ENCODE peak calls at places on chromosomes 5 and 9, in four cellular contexts. One of them, this sample, is unnamed.

GRCh38 chr5:81506900-81507588 is 113.1 kb upstream of the ACOT12 start:
- DNase-seq in GM12878: peak
- DNase-seq in SK-N-SH: peak
- DNase-seq in H1: no peak
- DNase-seq in this sample: peak

GRCh38 chr5:9801908-9802307 is 171.8 kb upstream of the TAS2R1 start:
- DNase-seq in H1: no peak
- DNase-seq in GM12878: no peak
- DNase-seq in SK-N-SH: no peak
- DNase-seq in this sample: no peak

GRCh38 chr5:54291498-54291897 is 18.9 kb downstream of the ARL15 start:
- DNase-seq in GM12878: no peak
- DNase-seq in H1: no peak
- DNase-seq in SK-N-SH: no peak
- DNase-seq in this sample: no peak

GRCh38 chr9:15231788-15232635 is 75.0 kb downstream of the TTC39B start:
- DNase-seq in SK-N-SH: peak
- DNase-seq in H1: peak
- DNase-seq in GM12878: no peak
- DNase-seq in this sample: peak

GRCh38 chr9:99411479-99412100 is 189.5 kb downstream of the SEC61B start:
- DNase-seq in GM12878: no peak
- DNase-seq in H1: no peak
- DNase-seq in SK-N-SH: no peak
- DNase-seq in this sample: no peak

GRCh38 chr9:137320555-137321384 is 18.7 kb upstream of the NRARP start:
- DNase-seq in GM12878: no peak
- DNase-seq in SK-N-SH: peak
- DNase-seq in H1: peak
- DNase-seq in this sample: no peak

GRCh38 chr5:128498844-128499455 is 39.1 kb downstream of the FBN2 start:
- DNase-seq in SK-N-SH: peak
- DNase-seq in H1: no peak
- DNase-seq in GM12878: no peak
- DNase-seq in this sample: no peak

GRCh38 chr9:91966503-91966902 is 16.5 kb upstream of the ROR2 start:
- DNase-seq in GM12878: no peak
- DNase-seq in SK-N-SH: no peak
- DNase-seq in H1: no peak
- DNase-seq in this sample: no peak

GRCh38 chr5:39758426-39758825 is 333.6 kb upstream of the DAB2 start:
- DNase-seq in SK-N-SH: no peak
- DNase-seq in H1: no peak
- DNase-seq in GM12878: no peak
- DNase-seq in this sample: no peak

GRCh38 chr5:1343931-1344901 is 683 bp downstream of the CLPTM1L start:
- DNase-seq in SK-N-SH: peak
- DNase-seq in H1: peak
- DNase-seq in GM12878: no peak
- DNase-seq in this sample: no peak

GRCh38 chr5:93584531-93585053 is 1.6 kb downstream of the NR2F1 start:
- DNase-seq in H1: no peak
- DNase-seq in SK-N-SH: peak
- DNase-seq in GM12878: no peak
- DNase-seq in this sample: no peak

GRCh38 chr9:34087370-34087769 is 38.7 kb upstream of the UBAP2 start:
- DNase-seq in SK-N-SH: no peak
- DNase-seq in H1: no peak
- DNase-seq in GM12878: no peak
- DNase-seq in this sample: no peak

GRCh38 chr5:133700251-133700650 is 87.9 kb upstream of the FSTL4 start:
- DNase-seq in GM12878: no peak
- DNase-seq in H1: no peak
- DNase-seq in SK-N-SH: no peak
- DNase-seq in this sample: no peak

GRCh38 chr5:180596668-180597231 is 5.5 kb upstream of the SCGB3A1 start:
- DNase-seq in H1: peak
- DNase-seq in SK-N-SH: peak
- DNase-seq in GM12878: no peak
- DNase-seq in this sample: no peak

GRCh38 chr5:1118738-1119137 is 6.9 kb upstream of the SLC12A7 start:
- DNase-seq in H1: no peak
- DNase-seq in SK-N-SH: no peak
- DNase-seq in GM12878: no peak
- DNase-seq in this sample: no peak

GRCh38 chr5:172150514-172151425 is 37.3 kb downstream of the STK10 start:
- DNase-seq in GM12878: no peak
- DNase-seq in SK-N-SH: no peak
- DNase-seq in H1: no peak
- DNase-seq in this sample: no peak

GRCh38 chr5:173744527-173744926 is 128.1 kb upstream of the BOD1 start:
- DNase-seq in SK-N-SH: no peak
- DNase-seq in GM12878: no peak
- DNase-seq in H1: no peak
- DNase-seq in this sample: no peak

GRCh38 chr9:115328228-115328627 is 210.3 kb upstream of the TNC start:
- DNase-seq in SK-N-SH: no peak
- DNase-seq in H1: no peak
- DNase-seq in GM12878: no peak
- DNase-seq in this sample: no peak

GRCh38 chr5:142433526-142434321 is 108.9 kb upstream of the SPRY4 start:
- DNase-seq in H1: no peak
- DNase-seq in GM12878: no peak
- DNase-seq in SK-N-SH: no peak
- DNase-seq in this sample: peak

GRCh38 chr9:74016004-74016403 is 481.1 kb upstream of the RORB start:
- DNase-seq in GM12878: no peak
- DNase-seq in SK-N-SH: no peak
- DNase-seq in H1: no peak
- DNase-seq in this sample: no peak

GRCh38 chr5:77844408-77845272 is 68.5 kb upstream of the TBCA start:
- DNase-seq in GM12878: no peak
- DNase-seq in H1: no peak
- DNase-seq in SK-N-SH: peak
- DNase-seq in this sample: no peak

GRCh38 chr9:6788175-6789016 is 30.6 kb downstream of the KDM4C start:
- DNase-seq in SK-N-SH: no peak
- DNase-seq in H1: no peak
- DNase-seq in GM12878: no peak
- DNase-seq in this sample: peak

GRCh38 chr5:55994502-55994997 is at the start of gene IL6ST:
- DNase-seq in GM12878: no peak
- DNase-seq in H1: no peak
- DNase-seq in SK-N-SH: no peak
- DNase-seq in this sample: peak

GRCh38 chr9:127035948-127036347 is 86.5 kb downstream of the ANGPTL2 start:
- DNase-seq in H1: no peak
- DNase-seq in GM12878: no peak
- DNase-seq in SK-N-SH: peak
- DNase-seq in this sample: no peak

GRCh38 chr5:159316519-159317383 is 13.5 kb downstream of the IL12B start:
- DNase-seq in GM12878: no peak
- DNase-seq in SK-N-SH: peak
- DNase-seq in H1: no peak
- DNase-seq in this sample: peak

GRCh38 chr5:119031905-119032304 is 39.0 kb upstream of the DMXL1 start:
- DNase-seq in GM12878: peak
- DNase-seq in H1: no peak
- DNase-seq in SK-N-SH: no peak
- DNase-seq in this sample: no peak

GRCh38 chr5:122704247-122705036 is 70.4 kb upstream of the SNX2 start:
- DNase-seq in H1: no peak
- DNase-seq in SK-N-SH: peak
- DNase-seq in GM12878: no peak
- DNase-seq in this sample: peak

GRCh38 chr5:173742432-173742816 is 126.0 kb upstream of the BOD1 start:
- DNase-seq in SK-N-SH: no peak
- DNase-seq in GM12878: peak
- DNase-seq in H1: no peak
- DNase-seq in this sample: no peak

GRCh38 chr5:9301200-9301599 is 244.7 kb downstream of the SEMA5A start:
- DNase-seq in H1: no peak
- DNase-seq in GM12878: no peak
- DNase-seq in SK-N-SH: no peak
- DNase-seq in this sample: no peak

GRCh38 chr9:81318571-81318970 is 370.8 kb downstream of the TLE1 start:
- DNase-seq in SK-N-SH: no peak
- DNase-seq in GM12878: no peak
- DNase-seq in H1: no peak
- DNase-seq in this sample: peak

DNA sequence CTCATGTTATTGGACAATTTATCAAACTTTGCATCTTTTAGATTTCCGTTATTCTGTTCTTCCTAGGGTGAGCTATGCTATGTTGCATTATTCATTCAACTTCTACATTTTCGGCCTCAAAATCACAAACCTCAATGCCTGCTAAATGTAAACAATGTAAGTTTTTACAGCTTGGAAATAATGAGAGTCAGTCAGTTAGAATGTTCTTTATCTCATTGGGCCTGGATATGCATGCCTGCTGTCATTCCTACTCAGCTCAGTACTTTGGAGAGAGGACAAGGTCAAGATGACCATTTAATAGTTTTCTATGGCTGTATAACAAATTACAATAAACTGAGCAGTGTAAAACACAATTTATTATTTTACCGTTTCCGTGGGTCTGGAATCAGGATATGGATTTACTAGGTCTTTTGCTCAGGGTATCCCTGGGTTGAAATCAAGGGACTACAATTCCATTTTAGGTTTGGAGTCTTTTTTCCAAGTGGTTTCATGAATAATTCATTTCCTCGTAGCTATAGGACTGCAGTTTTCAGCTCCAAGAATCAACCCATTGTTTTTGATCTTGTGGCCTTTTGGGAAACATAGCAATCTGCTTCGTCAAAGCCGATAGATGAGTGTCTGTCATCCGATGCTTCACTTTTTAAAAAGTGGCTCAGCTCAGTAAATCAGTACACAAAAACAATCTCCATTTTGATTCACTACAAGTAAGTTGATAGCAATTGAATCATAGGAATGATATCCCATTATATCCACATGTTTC is 1143.2 kb upstream of the CDH6 start:
- DNase-seq in H1: no peak
- DNase-seq in SK-N-SH: no peak
- DNase-seq in GM12878: no peak
- DNase-seq in this sample: no peak
- TF ChIP-seq YY1 in H1: no peak
- TF ChIP-seq YY1 in SK-N-SH: no peak
- TF ChIP-seq YY1 in GM12878: no peak
- TF ChIP-seq YY1 in this sample: no peak

GRCh38 chr9:101443358-101443757 is 7.8 kb upstream of the ALDOB start:
- DNase-seq in SK-N-SH: no peak
- DNase-seq in H1: no peak
- DNase-seq in GM12878: no peak
- DNase-seq in this sample: no peak
- TF ChIP-seq TCF12 in SK-N-SH: no peak
- TF ChIP-seq TCF12 in H1: no peak
- TF ChIP-seq TCF12 in GM12878: no peak
- TF ChIP-seq TCF12 in this sample: no peak

GRCh38 chr5:124663101-124663506 is 83.3 kb downstream of the ZNF608 start:
- DNase-seq in SK-N-SH: no peak
- DNase-seq in GM12878: no peak
- DNase-seq in H1: no peak
- DNase-seq in this sample: peak

GRCh38 chr5:124664287-124664686 is 82.2 kb downstream of the ZNF608 start:
- DNase-seq in SK-N-SH: no peak
- DNase-seq in H1: no peak
- DNase-seq in GM12878: no peak
- DNase-seq in this sample: no peak

GRCh38 chr5:124665035-124665434 is 81.4 kb downstream of the ZNF608 start:
- DNase-seq in SK-N-SH: no peak
- DNase-seq in GM12878: no peak
- DNase-seq in H1: no peak
- DNase-seq in this sample: no peak

GRCh38 chr5:124668353-124669299 is 77.8 kb downstream of the ZNF608 start:
- DNase-seq in GM12878: no peak
- DNase-seq in SK-N-SH: no peak
- DNase-seq in H1: no peak
- DNase-seq in this sample: no peak

GRCh38 chr5:124665625-124666024 is 80.8 kb downstream of the ZNF608 start:
- DNase-seq in SK-N-SH: no peak
- DNase-seq in GM12878: no peak
- DNase-seq in H1: no peak
- DNase-seq in this sample: no peak
- TF ChIP-seq YY1 in SK-N-SH: no peak
- TF ChIP-seq YY1 in GM12878: no peak
- TF ChIP-seq YY1 in H1: no peak
- TF ChIP-seq YY1 in this sample: no peak

GRCh38 chr9:131578778-131579504 is 33.6 kb downstream of the PRRT1B start:
- DNase-seq in H1: no peak
- DNase-seq in SK-N-SH: peak
- DNase-seq in GM12878: peak
- DNase-seq in this sample: no peak

GRCh38 chr9:131577005-131578000 is 32.0 kb downstream of the PRRT1B start:
- DNase-seq in SK-N-SH: no peak
- DNase-seq in H1: no peak
- DNase-seq in GM12878: no peak
- DNase-seq in this sample: no peak

GRCh38 chr9:131578016-131578415 is 32.7 kb downstream of the PRRT1B start:
- DNase-seq in SK-N-SH: no peak
- DNase-seq in H1: no peak
- DNase-seq in GM12878: no peak
- DNase-seq in this sample: no peak

GRCh38 chr9:131575121-131575640 is 29.9 kb downstream of the PRRT1B start:
- DNase-seq in H1: no peak
- DNase-seq in GM12878: no peak
- DNase-seq in SK-N-SH: no peak
- DNase-seq in this sample: no peak

DNA sequence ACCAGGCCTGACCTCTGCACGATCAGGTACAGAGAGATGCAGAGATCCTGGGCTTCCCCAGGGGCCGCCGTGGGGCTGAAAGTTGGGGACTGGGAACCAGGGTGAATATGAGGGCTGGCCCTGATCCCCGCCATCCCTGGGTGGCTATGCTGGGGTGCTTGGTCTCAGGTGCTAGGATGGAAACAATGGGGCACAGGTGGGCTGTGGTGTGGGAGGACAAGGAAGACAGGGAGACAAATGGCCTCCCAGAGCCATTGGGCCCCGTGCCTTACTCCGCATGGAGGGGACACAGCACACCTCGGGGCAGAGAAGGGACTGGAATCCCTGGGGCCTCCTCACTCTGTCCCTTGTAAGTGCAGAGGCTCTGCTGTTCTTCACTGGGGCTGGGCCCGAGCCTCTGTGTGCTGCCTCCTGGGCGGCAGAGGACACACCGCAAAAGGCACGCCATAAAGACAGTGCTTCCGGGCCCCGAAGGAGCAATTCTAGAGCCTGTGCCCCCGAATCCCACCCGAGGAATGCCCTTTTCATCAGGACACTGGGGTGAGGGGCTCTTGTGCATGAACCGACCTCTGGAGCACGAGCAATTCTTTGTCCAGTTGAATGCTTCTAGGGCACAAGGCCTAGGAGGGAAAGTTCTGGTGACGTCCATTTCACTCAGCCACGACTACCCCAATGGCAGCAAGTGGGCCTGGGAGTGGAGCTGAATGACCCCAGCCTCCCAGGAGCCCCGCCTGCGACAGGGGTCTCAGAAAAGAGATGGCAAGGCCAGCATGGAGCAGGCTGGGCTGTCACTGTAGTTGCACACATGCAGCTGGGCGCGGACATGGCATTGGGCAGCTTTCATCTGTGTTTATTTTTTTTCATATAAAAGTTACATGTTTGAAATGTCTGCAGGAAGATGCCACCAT is 30.9 kb downstream of the PRRT1B start:
- DNase-seq in SK-N-SH: no peak
- DNase-seq in GM12878: no peak
- DNase-seq in H1: no peak
- DNase-seq in this sample: no peak
- TF ChIP-seq TCF12 in SK-N-SH: no peak
- TF ChIP-seq TCF12 in GM12878: no peak
- TF ChIP-seq TCF12 in H1: no peak
- TF ChIP-seq TCF12 in this sample: no peak